ENCODE peak calls at places on chromosomes 13 and 19, in seven cellular contexts. A, U, V, L, Y, R and I are unnamed samples. For H3K9me3, the result is how much of the 10 kb centered on the place peaks cover.

GRCh38 chr13:82477436-82477835 is 1404.8 kb downstream of the SLITRK1 start:
- DNase-seq in A (no peak), U (no peak), V (no peak), L (no peak), Y (no peak), R (peak), I (no peak)

GRCh38 chr13:41137241-41137640 is 4.6 kb upstream of the KBTBD6 start:
- DNase-seq in A (no peak), U (no peak), V (no peak), L (no peak), Y (no peak), R (no peak), I (no peak)

GRCh38 chr13:26568132-26568815 is 10.8 kb downstream of the WASF3 start:
- DNase-seq in A (no peak), U (no peak), V (no peak), L (no peak), Y (no peak), R (no peak), I (no peak)

GRCh38 chr19:30406220-30406944 is 34.2 kb downstream of the ZNF536 start:
- DNase-seq in A (no peak), U (no peak), V (no peak), L (no peak), Y (no peak), R (no peak), I (no peak)

GRCh38 chr19:35124098-35125060 is 8.8 kb downstream of the FXYD3 start:
- DNase-seq in A (peak), U (peak), V (peak), L (peak), Y (peak), R (peak), I (peak)

GRCh38 chr13:67106502-67107057 is 123.6 kb downstream of the PCDH9 start:
- DNase-seq in A (no peak), U (no peak), V (peak), L (no peak), Y (no peak), R (no peak), I (no peak)

GRCh38 chr19:38125238-38125637 is 98.8 kb downstream of the DPF1 start:
- DNase-seq in A (no peak), U (no peak), V (no peak), L (no peak), Y (no peak), R (no peak), I (no peak)

GRCh38 chr13:112244495-112245177 is 131.5 kb upstream of the SPACA7 start:
- DNase-seq in A (no peak), U (no peak), V (no peak), L (no peak), Y (peak), R (no peak), I (no peak)

GRCh38 chr13:85204668-85205344 is 594.4 kb downstream of the SLITRK6 start:
- DNase-seq in A (no peak), U (no peak), V (peak), L (no peak), Y (no peak), R (no peak), I (no peak)

GRCh38 chr19:3336680-3337523 is 29.5 kb upstream of the NFIC start:
- DNase-seq in A (no peak), U (peak), V (peak), L (no peak), Y (no peak), R (peak), I (no peak)

GRCh38 chr19:16561382-16561781 is 10.8 kb downstream of the SLC35E1 start:
- DNase-seq in A (no peak), U (peak), V (no peak), L (no peak), Y (no peak), R (no peak), I (no peak)

GRCh38 chr19:2711937-2712205 is 9.3 kb downstream of the DIRAS1 start:
- DNase-seq in A (no peak), U (no peak), V (no peak), L (no peak), Y (no peak), R (no peak), I (no peak)

GRCh38 chr19:5264453-5264852 is 76.2 kb downstream of the PTPRS start:
- DNase-seq in A (no peak), U (no peak), V (no peak), L (no peak), Y (no peak), R (no peak), I (no peak)

GRCh38 chr19:44142014-44142523 is 715 bp downstream of the ZNF234 start:
- DNase-seq in A (no peak), U (no peak), V (no peak), L (no peak), Y (no peak), R (peak), I (no peak)

GRCh38 chr19:42277821-42278809 is 9.1 kb downstream of the CIC start:
- DNase-seq in A (no peak), U (no peak), V (peak), L (no peak), Y (no peak), R (peak), I (no peak)

GRCh38 chr13:40812102-40812501 is 22.7 kb downstream of the SLC25A15 start:
- DNase-seq in A (no peak), U (no peak), V (no peak), L (no peak), Y (no peak), R (no peak), I (no peak)

GRCh38 chr19:27777242-27777641 is 1435.7 kb downstream of the UQCRFS1 start:
- DNase-seq in A (no peak), U (no peak), V (no peak), L (no peak), Y (no peak), R (no peak), I (no peak)

GRCh38 chr13:32911506-32911905 is 104.7 kb upstream of the KL start:
- DNase-seq in A (no peak), U (no peak), V (no peak), L (no peak), Y (no peak), R (no peak), I (no peak)

GRCh38 chr13:93238711-93239110 is 12.1 kb downstream of the GPC6 start:
- DNase-seq in A (no peak), U (no peak), V (no peak), L (no peak), Y (no peak), R (no peak), I (no peak)

GRCh38 chr13:113064534-113065405 is 40.8 kb upstream of the F7 start:
- DNase-seq in A (no peak), U (no peak), V (no peak), L (no peak), Y (no peak), R (peak), I (no peak)

GRCh38 chr19:9878511-9879196 is 43.5 kb downstream of the PIN1 start:
- DNase-seq in A (no peak), U (no peak), V (no peak), L (no peak), Y (no peak), R (no peak), I (no peak)

GRCh38 chr19:40229484-40229883 is 3.0 kb upstream of the CCNP start:
- DNase-seq in A (no peak), U (no peak), V (no peak), L (no peak), Y (no peak), R (peak), I (no peak)

GRCh38 chr13:101708115-101708514 is 255.6 kb downstream of the ITGBL1 start:
- DNase-seq in A (no peak), U (no peak), V (no peak), L (no peak), Y (no peak), R (no peak), I (no peak)

GRCh38 chr19:29714953-29715694 is at the start of gene C19orf12:
- DNase-seq in A (peak), U (peak), V (peak), L (peak), Y (peak), R (peak), I (peak)

GRCh38 chr13:50124536-50125305 is 109.5 kb downstream of the KCNRG start:
- DNase-seq in A (peak), U (no peak), V (peak), L (peak), Y (peak), R (peak), I (peak)

GRCh38 chr19:31350693-31351211 is 1.5 kb upstream of the TSHZ3 start:
- DNase-seq in A (peak), U (no peak), V (peak), L (no peak), Y (no peak), R (peak), I (peak)

GRCh38 chr13:72726721-72727416 is 560 bp downstream of the MZT1 start:
- DNase-seq in A (no peak), U (no peak), V (peak), L (peak), Y (peak), R (peak), I (peak)

GRCh38 chr13:34748078-34748477 is 194.0 kb upstream of the NBEA start:
- DNase-seq in A (no peak), U (no peak), V (no peak), L (no peak), Y (no peak), R (peak), I (no peak)

GRCh38 chr13:40624338-40624737 is 42.1 kb downstream of the FOXO1 start:
- DNase-seq in A (no peak), U (no peak), V (no peak), L (no peak), Y (no peak), R (peak), I (peak)

DNA sequence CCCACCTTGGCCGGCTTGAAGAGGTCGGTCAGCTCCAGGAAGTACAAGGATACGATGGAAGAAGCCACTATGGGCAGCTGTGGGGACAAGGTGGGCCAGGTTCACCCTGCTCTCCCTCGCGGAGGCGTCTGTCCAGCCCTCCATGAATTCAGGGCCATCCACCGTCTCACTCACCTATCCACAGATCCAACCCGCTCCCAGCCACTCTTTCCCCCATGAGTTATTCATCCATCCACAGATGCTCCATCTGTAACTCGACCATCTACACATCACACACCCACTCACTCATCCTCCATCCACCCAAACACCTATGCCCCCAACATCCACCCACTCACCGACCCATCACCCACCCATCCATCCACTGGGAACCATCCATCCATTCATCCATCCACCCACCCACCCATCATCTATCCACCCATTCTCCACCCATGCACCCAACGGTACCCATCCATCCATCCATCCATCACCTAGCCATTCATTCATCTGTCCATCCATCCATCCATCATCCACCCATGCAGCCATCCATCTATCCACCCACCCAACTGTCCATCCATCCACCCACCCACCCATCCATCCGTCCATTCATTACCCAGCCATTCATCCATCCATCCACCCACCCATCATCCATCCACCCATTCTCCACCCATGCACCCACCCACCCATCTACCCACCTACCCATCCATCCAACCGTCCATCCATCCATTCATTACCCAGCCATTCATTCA is 5.8 kb downstream of the PLPPR3 start:
- DNase-seq in A (no peak), U (no peak), V (no peak), L (no peak), Y (no peak), R (no peak), I (no peak)
- H3K4me3 ChIP-seq in A (no peak), U (no peak), V (no peak), L (no peak), Y (no peak), R (no peak), I (no peak)

GRCh38 chr19:21434967-21435544 is 38.1 kb downstream of the ZNF493 start:
- DNase-seq in A (no peak), U (no peak), V (no peak), L (no peak), Y (no peak), R (no peak), I (no peak)
- H3K9me3 ChIP-seq in A (under half), U (under half), V (under half), L (under half), Y (under half), R (under half), I (half or more)

DNA sequence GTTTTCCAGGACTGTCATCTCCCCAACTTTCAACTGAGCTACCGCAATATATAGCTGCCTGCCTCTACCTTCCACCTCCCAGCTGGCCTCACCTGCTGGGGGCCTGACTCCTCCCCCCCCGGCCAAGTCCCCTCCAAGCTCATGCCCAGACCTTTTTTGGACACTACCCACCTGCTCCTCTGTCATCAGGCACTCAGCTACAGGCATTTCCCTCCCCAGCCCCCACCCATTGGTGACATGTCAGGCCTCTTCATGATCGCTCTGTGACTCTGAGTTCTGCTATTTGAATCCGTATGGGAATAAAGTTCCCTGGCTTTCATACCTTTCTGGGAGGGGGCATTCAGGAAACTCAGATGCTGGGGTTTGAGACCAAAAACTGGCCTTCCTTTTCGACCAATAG is 1.8 kb downstream of the PRKACA start:
- DNase-seq in A (no peak), U (no peak), V (no peak), L (no peak), Y (no peak), R (no peak), I (no peak)
- H3K27ac ChIP-seq in A (no peak), U (peak), V (peak), L (no peak), Y (no peak), R (no peak), I (no peak)

GRCh38 chr13:20231839-20232555 is at the start of gene GJB6:
- DNase-seq in A (peak), U (no peak), V (peak), L (no peak), Y (peak), R (no peak), I (peak)
- H3K4me3 ChIP-seq in A (peak), U (peak), V (no peak), L (peak), Y (peak), R (no peak), I (peak)

GRCh38 chr13:98226520-98226919 is 49.5 kb upstream of the RNF113B start:
- DNase-seq in A (no peak), U (no peak), V (no peak), L (no peak), Y (no peak), R (no peak), I (no peak)
- H3K9me3 ChIP-seq in A (under half), U (under half), V (under half), L (under half), Y (under half), R (under half), I (under half)

GRCh38 chr13:110305544-110305943 is 1.4 kb downstream of the COL4A1 start:
- DNase-seq in A (no peak), U (no peak), V (no peak), L (no peak), Y (no peak), R (no peak), I (no peak)
- H3K27ac ChIP-seq in A (no peak), U (peak), V (peak), L (no peak), Y (no peak), R (peak), I (no peak)

DNA sequence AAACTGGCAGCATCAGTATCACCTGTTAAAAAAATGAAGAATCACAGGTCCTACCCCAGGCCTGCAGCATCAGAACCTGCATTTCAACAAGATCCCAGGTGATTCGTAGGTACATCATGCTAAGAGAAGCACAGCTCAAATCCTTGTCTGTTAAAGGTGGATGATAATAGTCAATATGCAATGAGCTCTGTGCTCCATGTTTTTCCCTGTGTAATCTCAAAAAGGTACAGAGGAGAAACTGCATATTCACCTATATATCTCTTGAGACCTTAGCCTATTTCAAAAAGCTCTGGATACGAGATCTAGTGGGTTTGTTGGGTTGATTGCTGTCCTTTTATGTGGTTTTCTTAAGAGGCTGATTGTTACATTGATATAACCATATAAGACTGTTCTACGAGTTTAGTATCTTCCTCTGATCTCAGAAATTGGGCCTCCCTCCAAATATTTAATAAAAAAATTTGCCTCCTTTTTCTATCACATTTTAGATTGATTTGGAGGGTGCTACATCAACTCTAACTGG is 148.9 kb downstream of the DCT start:
- DNase-seq in A (peak), U (no peak), V (no peak), L (no peak), Y (no peak), R (no peak), I (no peak)
- H3K4me3 ChIP-seq in A (no peak), U (no peak), V (no peak), L (no peak), Y (no peak), R (no peak), I (peak)